ENCODE peak calls at places on chromosome X, in six cellular contexts. J, Q, U, X, G and F are unnamed samples.

GRCh38 chrX:110050885-110051284 is 48.0 kb downstream of the TMEM164 start:
- DNase-seq in G (no peak), J (no peak), X (no peak), U (no peak), Q (no peak), F (no peak)

GRCh38 chrX:13899607-13900006 is 82.7 kb upstream of the GPM6B start:
- DNase-seq in Q (no peak), J (no peak), U (no peak), G (no peak), X (no peak), F (no peak)

GRCh38 chrX:125203737-125204578 is 115.7 kb upstream of the TEX13C start:
- DNase-seq in J (peak; percentile 2), G (peak; percentile 36), U (no peak), Q (peak; percentile 26), X (peak; percentile 88), F (no peak)

GRCh38 chrX:51420610-51421009 is 75.8 kb downstream of the NUDT11 start:
- DNase-seq in J (peak; percentile 46), X (no peak), Q (peak; percentile 20), G (no peak), U (no peak), F (peak; percentile 5)

GRCh38 chrX:16958356-16958755 is 11.9 kb downstream of the REPS2 start:
- DNase-seq in U (no peak), J (no peak), Q (no peak), X (no peak), G (no peak), F (no peak)

GRCh38 chrX:118773782-118774181 is 46.4 kb downstream of the IL13RA1 start:
- DNase-seq in J (no peak), G (no peak), Q (no peak), U (no peak), X (no peak), F (no peak)

GRCh38 chrX:130626521-130626920 is 224.7 kb downstream of the RBMX2 start:
- DNase-seq in J (no peak), G (no peak), X (no peak), Q (no peak), U (no peak), F (no peak)

GRCh38 chrX:46531442-46531841 is 13.8 kb downstream of the ZNF674 start:
- DNase-seq in J (no peak), U (no peak), Q (no peak), X (no peak), G (no peak), F (no peak)

GRCh38 chrX:47179221-47179927 is 14.3 kb upstream of the UBA1 start:
- DNase-seq in J (no peak), Q (no peak), G (peak; percentile 6), U (peak; percentile 79), X (no peak), F (no peak)

GRCh38 chrX:31112226-31112999 is 40.6 kb upstream of the FTHL17 start:
- DNase-seq in G (no peak), J (no peak), X (no peak), Q (no peak), U (no peak), F (no peak)

GRCh38 chrX:14886252-14886651 is 13.0 kb downstream of the MOSPD2 start:
- DNase-seq in U (no peak), X (no peak), Q (no peak), G (no peak), J (no peak), F (no peak)

GRCh38 chrX:69024931-69025330 is 140.3 kb downstream of the PJA1 start:
- DNase-seq in Q (no peak), J (no peak), X (peak; percentile 93), U (peak; percentile 88), G (no peak), F (no peak)

GRCh38 chrX:19739683-19740082 is 147.7 kb downstream of the SH3KBP1 start:
- DNase-seq in X (no peak), U (peak; percentile 75), G (peak; percentile 0), J (peak; percentile 38), Q (peak; percentile 57), F (peak; percentile 20)